ENCODE peak calls at places on chromosomes 13 and 19, in seven cellular contexts. E is fibroblast of the conjunctiva, W is Karpas-422, N is pons, Y is KG1, D is activated T-helper 1 cell treated with Interleukin-2 at 50 U/mL for 16 hours, M is GM23248. K is an unnamed sample.
A peak's percentile ranks its signal among the peaks of the same experiment; 100 is the strongest.

GRCh38 chr13:102128216-102128800 is 273.5 kb downstream of the FGF14 start:
- DNase-seq in E (peak; percentile 35), W (no peak), N (no peak), M (peak; percentile 71), Y (no peak), D (no peak), K (no peak)

GRCh38 chr19:31667106-31667505 is 317.9 kb upstream of the TSHZ3 start:
- DNase-seq in M (no peak), W (no peak), E (no peak), N (no peak), Y (no peak), D (no peak), K (no peak)

GRCh38 chr13:50989476-50989875 is 79.9 kb downstream of the RNASEH2B start:
- DNase-seq in D (no peak), W (no peak), M (no peak), Y (no peak), E (no peak), N (no peak), K (no peak)

GRCh38 chr13:69948016-69948415 is 159.6 kb upstream of the ATXN8OS start:
- DNase-seq in Y (no peak), N (no peak), D (no peak), M (no peak), W (peak; percentile 61), E (no peak), K (no peak)

GRCh38 chr13:113838711-113839201 is 25.1 kb downstream of the GAS6 start:
- DNase-seq in N (no peak), E (no peak), M (no peak), Y (no peak), D (no peak), W (no peak), K (no peak)

GRCh38 chr19:36136975-36137686 is 2.7 kb upstream of the CAPNS1 start:
- DNase-seq in N (no peak), M (peak; percentile 89), Y (no peak), W (peak; percentile 37), E (peak; percentile 63), D (no peak), K (no peak)

GRCh38 chr19:38834590-38834989 is 3.0 kb upstream of the ECH1 start:
- DNase-seq in N (no peak), E (no peak), M (no peak), Y (no peak), W (no peak), D (no peak), K (no peak)

GRCh38 chr13:47112205-47112896 is 215.5 kb upstream of the HTR2A start:
- DNase-seq in M (peak; percentile 59), W (no peak), D (no peak), Y (no peak), E (no peak), N (no peak), K (no peak)

GRCh38 chr19:38676023-38676877 is 28.8 kb downstream of the ACTN4 start:
- DNase-seq in Y (no peak), W (no peak), E (no peak), M (peak; percentile 59), D (no peak), N (no peak), K (no peak)

GRCh38 chr19:37973666-37974065 is 66.7 kb downstream of the SIPA1L3 start:
- DNase-seq in N (no peak), E (no peak), M (no peak), Y (no peak), D (no peak), W (no peak), K (no peak)

GRCh38 chr13:72808917-72809500 is 27.1 kb downstream of the PIBF1 start:
- DNase-seq in D (no peak), Y (no peak), M (peak; percentile 25), E (no peak), N (peak; percentile 10), W (peak; percentile 82), K (no peak)

GRCh38 chr19:55360902-55361301 is 2.2 kb downstream of the GARIN5B start:
- DNase-seq in D (no peak), W (no peak), M (no peak), N (no peak), E (no peak), Y (no peak), K (no peak)

GRCh38 chr19:18185538-18185937 is 7.5 kb upstream of the MPV17L2 start:
- DNase-seq in M (no peak), E (no peak), D (no peak), N (no peak), W (no peak), Y (no peak), K (no peak)

GRCh38 chr13:74200081-74200480 is 65.9 kb upstream of the KLF12 start:
- DNase-seq in W (no peak), D (no peak), M (peak; percentile 48), E (no peak), Y (no peak), N (no peak), K (no peak)

GRCh38 chr13:29702912-29703351 is 107.4 kb upstream of the SLC7A1 start:
- DNase-seq in E (peak; percentile 49), N (no peak), M (peak; percentile 96), D (no peak), Y (no peak), W (no peak), K (no peak)

GRCh38 chr19:45766919-45767346 is 2.1 kb downstream of the SIX5 start:
- DNase-seq in D (no peak), W (no peak), M (peak; percentile 71), N (no peak), E (no peak), Y (no peak), K (no peak)

GRCh38 chr19:32676186-32676894 is 692 bp downstream of the RGS9BP start:
- DNase-seq in E (no peak), N (no peak), W (no peak), Y (no peak), D (no peak), M (peak; percentile 23), K (peak; percentile 16)

GRCh38 chr13:40235160-40235796 is 431.2 kb downstream of the FOXO1 start:
- DNase-seq in E (peak; percentile 72), W (no peak), Y (no peak), D (no peak), N (no peak), M (peak; percentile 59), K (no peak)

GRCh38 chr19:7808108-7808507 is 21.9 kb upstream of the EVI5L start:
- DNase-seq in W (no peak), E (no peak), D (no peak), N (no peak), Y (no peak), M (no peak), K (no peak)

GRCh38 chr13:24271611-24272451 is 37.5 kb upstream of the C1QTNF9 start:
- DNase-seq in N (peak; percentile 96), M (peak; percentile 66), E (peak; percentile 40), D (peak; percentile 50), W (no peak), Y (peak; percentile 47), K (peak; percentile 46)

GRCh38 chr13:26184791-26185250 is 37.3 kb downstream of the RNF6 start:
- DNase-seq in W (peak; percentile 90), E (peak; percentile 59), Y (peak; percentile 71), N (peak; percentile 81), D (peak; percentile 47), M (peak; percentile 82), K (peak; percentile 59)

GRCh38 chr19:8332976-8333770 is 9.9 kb downstream of the KANK3 start:
- DNase-seq in Y (no peak), N (no peak), M (peak; percentile 19), E (no peak), W (no peak), D (no peak), K (no peak)

GRCh38 chr13:34064456-34065205 is 246.7 kb downstream of the RFC3 start:
- DNase-seq in M (no peak), E (no peak), W (no peak), Y (no peak), D (no peak), N (peak; percentile 19), K (no peak)

K was measured in T-helper 17 cell.